ENCODE peak calls at places on chromosomes 6 and 20, in four cellular contexts. G, R, T and K are unnamed samples.

GRCh38 chr6:132764370-132764769 is 6.7 kb upstream of the VNN2 start:
- DNase-seq in G (peak), R (peak), T (no peak), K (no peak)

GRCh38 chr20:22383156-22383555 is 201.2 kb downstream of the FOXA2 start:
- DNase-seq in G (no peak), R (no peak), T (no peak), K (no peak)

GRCh38 chr20:3778976-3779375 is 2.3 kb downstream of the SPEF1 start:
- DNase-seq in G (peak), R (no peak), T (no peak), K (no peak)

GRCh38 chr6:137637161-137637560 is 143.0 kb upstream of the OLIG3 start:
- DNase-seq in G (no peak), R (peak), T (no peak), K (no peak)

GRCh38 chr6:25165817-25166216 is 113.4 kb upstream of the CARMIL1 start:
- DNase-seq in G (no peak), R (no peak), T (no peak), K (no peak)

GRCh38 chr6:150813319-150813992 is 52.0 kb upstream of the MTHFD1L start:
- DNase-seq in G (no peak), R (peak), T (no peak), K (peak)

GRCh38 chr6:134590449-134590848 is 272.5 kb upstream of the SGK1 start:
- DNase-seq in G (no peak), R (peak), T (no peak), K (no peak)

GRCh38 chr6:109653264-109653663 is 37.7 kb downstream of the AK9 start:
- DNase-seq in G (no peak), R (no peak), T (no peak), K (no peak)

GRCh38 chr6:123888779-123889513 is 85.3 kb downstream of the NKAIN2 start:
- DNase-seq in G (no peak), R (no peak), T (no peak), K (no peak)

GRCh38 chr6:122869437-122870024 is 80.5 kb downstream of the SMPDL3A start:
- DNase-seq in G (no peak), R (peak), T (no peak), K (peak)

GRCh38 chr6:13006578-13007300 is 290.2 kb downstream of the PHACTR1 start:
- DNase-seq in G (no peak), R (no peak), T (no peak), K (no peak)

GRCh38 chr6:170172825-170173231 is 118.0 kb downstream of the DLL1 start:
- DNase-seq in G (no peak), R (no peak), T (no peak), K (no peak)

GRCh38 chr6:147382945-147383554 is 125.4 kb upstream of the SAMD5 start:
- DNase-seq in G (no peak), R (peak), T (no peak), K (no peak)

GRCh38 chr20:3646067-3646440 is 17.1 kb downstream of the GFRA4 start:
- DNase-seq in G (no peak), R (no peak), T (no peak), K (no peak)

GRCh38 chr6:167420177-167420576 is 95.3 kb downstream of the TTLL2 start:
- DNase-seq in G (no peak), R (no peak), T (no peak), K (no peak)

GRCh38 chr20:1377984-1378742 is 14.7 kb downstream of the FKBP1A start:
- DNase-seq in G (no peak), R (no peak), T (no peak), K (no peak)

GRCh38 chr20:10970109-10970508 is 296.3 kb upstream of the JAG1 start:
- DNase-seq in G (no peak), R (no peak), T (no peak), K (no peak)

GRCh38 chr6:3769610-3770009 is 18.1 kb upstream of the PXDC1 start:
- DNase-seq in G (no peak), R (no peak), T (no peak), K (no peak)

GRCh38 chr6:54238407-54238806 is 69.8 kb upstream of the TINAG start:
- DNase-seq in G (no peak), R (no peak), T (no peak), K (no peak)

GRCh38 chr6:105740946-105741605 is 338.2 kb upstream of the PREP start:
- DNase-seq in G (no peak), R (no peak), T (no peak), K (no peak)

GRCh38 chr6:157034433-157035230 is 257.5 kb downstream of the ARID1B start:
- DNase-seq in G (no peak), R (peak), T (no peak), K (no peak)

GRCh38 chr20:61979701-61980635 is 85.7 kb downstream of the TAF4 start:
- DNase-seq in G (peak), R (no peak), T (no peak), K (no peak)

GRCh38 chr6:34201455-34202098 is 35.1 kb upstream of the HMGA1 start:
- DNase-seq in G (no peak), R (no peak), T (no peak), K (no peak)

GRCh38 chr6:35487653-35488516 is 9.0 kb downstream of the TEAD3 start:
- DNase-seq in G (peak), R (no peak), T (no peak), K (no peak)

GRCh38 chr6:131858765-131859490 is 51.1 kb downstream of the ENPP1 start:
- DNase-seq in G (no peak), R (no peak), T (no peak), K (no peak)

DNA sequence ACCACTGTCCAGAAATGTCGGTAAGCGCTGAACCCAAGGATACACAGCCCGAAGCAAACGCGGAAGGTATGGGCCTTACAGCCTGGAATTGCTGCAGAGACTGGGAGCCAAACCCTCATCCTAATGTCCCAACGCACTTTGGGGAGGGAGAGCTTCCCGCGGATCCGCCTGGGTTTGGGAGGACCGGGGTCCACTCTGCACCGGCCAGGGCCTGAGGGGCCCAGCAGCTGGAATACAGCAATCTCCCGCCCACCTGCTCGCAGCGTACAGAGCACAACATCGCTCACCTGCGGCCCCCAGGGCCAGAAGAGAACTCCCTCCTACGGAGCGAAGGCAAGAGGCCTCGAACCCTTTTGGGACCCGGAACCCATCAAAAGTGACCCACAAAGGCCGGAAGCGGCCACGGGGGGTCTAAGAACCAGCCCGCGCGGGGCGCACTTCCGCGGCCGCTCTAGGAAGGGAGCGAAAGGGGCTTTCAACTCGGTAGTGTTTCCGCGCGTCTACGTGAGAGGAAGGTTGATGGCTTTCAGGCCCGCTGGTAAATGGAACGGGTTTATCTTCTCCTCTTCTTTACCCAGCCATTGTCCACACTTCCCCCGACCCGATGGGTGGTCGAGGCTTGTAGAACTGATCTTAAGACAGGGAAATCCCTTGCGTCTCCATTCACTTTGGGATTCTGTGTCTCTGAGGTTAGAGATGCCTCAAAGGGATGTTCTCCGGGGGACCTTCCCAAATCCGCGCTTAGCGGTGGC is at the start of gene ZSCAN12:
- DNase-seq in G (peak), R (peak), T (peak), K (peak)
- TF ChIP-seq CTCF in G (peak), R (peak), T (peak), K (peak)

GRCh38 chr6:115843945-115844344 is 216.7 kb downstream of the FRK start:
- DNase-seq in G (no peak), R (no peak), T (no peak), K (no peak)

GRCh38 chr6:115842338-115842737 is 218.4 kb downstream of the FRK start:
- DNase-seq in G (no peak), R (no peak), T (no peak), K (no peak)

DNA sequence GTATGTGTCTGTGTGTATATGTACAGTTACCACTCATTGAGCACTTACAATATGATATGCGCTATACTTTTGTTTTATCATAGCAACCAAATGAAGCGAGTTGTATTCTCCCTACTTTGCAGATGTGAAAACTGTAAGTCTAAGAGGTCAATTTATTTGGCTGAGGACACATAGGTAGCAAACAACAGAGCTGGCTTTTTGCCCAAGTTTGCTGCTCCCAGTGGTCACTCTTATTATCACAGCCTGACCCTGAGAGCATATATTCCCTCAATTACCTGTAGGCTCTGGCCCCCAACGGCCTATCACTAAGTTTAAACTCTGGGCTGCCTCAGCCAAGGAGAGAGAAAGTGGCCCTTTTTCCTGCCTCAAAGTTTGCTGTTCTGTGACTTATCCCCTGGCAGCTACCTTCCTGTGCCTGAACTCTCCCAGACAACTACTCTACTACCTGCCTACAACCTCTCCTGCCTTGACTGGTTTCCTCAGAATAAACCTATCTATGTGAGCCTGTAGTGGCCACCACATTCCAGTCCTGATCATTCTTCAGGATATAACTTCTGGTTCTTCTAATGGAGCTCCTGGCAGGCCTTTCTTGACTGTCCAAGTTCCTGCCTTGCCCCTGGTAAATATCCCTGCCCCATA is 221.8 kb downstream of the FRK start:
- DNase-seq in G (no peak), R (peak), T (no peak), K (peak)
- TF ChIP-seq CTCF in G (peak), R (peak), T (peak), K (peak)

GRCh38 chr20:63177134-63177784 is 38.7 kb downstream of the YTHDF1 start:
- DNase-seq in G (no peak), R (peak), T (peak), K (peak)
- TF ChIP-seq CTCF in G (no peak), R (no peak), T (no peak), K (no peak)

GRCh38 chr6:116799945-116800344 is 28.9 kb downstream of the GPRC6A start:
- DNase-seq in G (no peak), R (no peak), T (no peak), K (no peak)
- TF ChIP-seq CTCF in G (no peak), R (no peak), T (no peak), K (no peak)

DNA sequence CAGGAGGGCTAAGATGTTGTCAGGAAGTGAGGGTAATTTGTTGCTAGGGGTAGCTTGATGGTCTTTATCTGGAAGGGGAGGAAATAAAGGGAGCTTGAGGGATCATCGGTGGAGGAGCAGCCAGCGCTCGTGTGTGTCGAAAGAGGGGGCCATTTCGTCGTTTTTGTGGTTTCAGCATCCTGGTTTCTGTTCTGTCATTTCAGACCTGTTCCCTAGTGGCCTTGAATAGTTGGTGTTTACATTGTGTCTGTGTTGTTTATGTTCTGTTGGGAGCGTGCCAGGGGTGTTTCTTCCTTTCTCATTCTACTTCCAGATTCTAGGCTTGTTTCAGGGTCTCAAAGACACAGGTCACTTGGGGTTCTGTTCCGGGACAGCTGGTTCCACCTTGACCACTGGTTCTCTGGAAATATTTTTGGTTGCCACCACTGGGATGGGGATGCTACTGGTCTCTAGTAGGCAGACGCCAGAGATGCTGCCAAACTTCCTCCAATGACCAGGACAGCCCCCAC is 113.9 kb upstream of the NAA20 start:
- DNase-seq in G (no peak), R (peak), T (no peak), K (peak)
- TF ChIP-seq CTCF in G (peak), R (no peak), T (no peak), K (no peak)

GRCh38 chr20:43658723-43659419 is 8.0 kb upstream of the MYBL2 start:
- DNase-seq in G (no peak), R (peak), T (no peak), K (peak)
- TF ChIP-seq CTCF in G (peak), R (no peak), T (no peak), K (peak)

DNA sequence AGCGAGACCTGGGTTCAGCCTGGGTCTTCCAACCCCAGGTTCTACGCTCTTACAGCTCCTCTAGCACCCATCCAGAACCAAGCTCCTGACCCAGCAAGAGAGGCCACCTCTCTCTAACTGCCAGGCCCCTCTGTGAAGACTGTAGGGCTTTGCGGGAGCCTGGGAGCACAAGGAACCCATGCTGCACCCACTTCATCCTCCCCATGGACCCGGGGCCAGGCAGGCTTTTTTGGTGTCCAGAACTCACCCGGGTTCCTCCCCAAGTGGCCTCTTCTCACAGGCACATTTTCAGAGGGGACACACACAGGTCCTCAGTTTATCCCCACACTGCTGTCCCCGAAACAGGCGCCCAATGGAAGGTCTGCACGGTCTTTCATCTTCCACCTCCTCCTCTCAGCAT is 145.9 kb downstream of the SYNDIG1 start:
- DNase-seq in G (no peak), R (no peak), T (no peak), K (no peak)
- TF ChIP-seq CTCF in G (no peak), R (no peak), T (no peak), K (no peak)